ENCODE peak calls at places on chromosomes 1 and 21, in nine cellular contexts. One of them, this sample, is unnamed.

GRCh38 chr1:66445492-66446181 is 88.3 kb upstream of the SGIP1 start:
- DNase-seq in IMR-90: no peak
- DNase-seq in uterus: no peak
- DNase-seq in Caco-2: no peak
- DNase-seq in foreskin fibroblast: no peak
- DNase-seq in left ventricle myocardium inferior: no peak
- DNase-seq in GM12865: peak
- DNase-seq in CD8-positive, alpha-beta T cell: peak
- DNase-seq in epithelial cell of esophagus: no peak
- DNase-seq in this sample: no peak

GRCh38 chr1:113886417-113887391 is 677 bp downstream of the BCL2L15 start:
- DNase-seq in left ventricle myocardium inferior: no peak
- DNase-seq in CD8-positive, alpha-beta T cell: no peak
- DNase-seq in IMR-90: no peak
- DNase-seq in Caco-2: no peak
- DNase-seq in GM12865: no peak
- DNase-seq in foreskin fibroblast: no peak
- DNase-seq in epithelial cell of esophagus: no peak
- DNase-seq in uterus: no peak
- DNase-seq in this sample: no peak

GRCh38 chr1:180994262-180994661 is 28.4 kb downstream of the STX6 start:
- DNase-seq in uterus: no peak
- DNase-seq in Caco-2: no peak
- DNase-seq in IMR-90: peak
- DNase-seq in left ventricle myocardium inferior: no peak
- DNase-seq in GM12865: no peak
- DNase-seq in foreskin fibroblast: no peak
- DNase-seq in epithelial cell of esophagus: peak
- DNase-seq in CD8-positive, alpha-beta T cell: no peak
- DNase-seq in this sample: no peak

GRCh38 chr1:25129380-25129779 is 102.9 kb downstream of the SYF2 start:
- DNase-seq in foreskin fibroblast: no peak
- DNase-seq in IMR-90: no peak
- DNase-seq in uterus: no peak
- DNase-seq in GM12865: no peak
- DNase-seq in epithelial cell of esophagus: no peak
- DNase-seq in left ventricle myocardium inferior: no peak
- DNase-seq in Caco-2: no peak
- DNase-seq in CD8-positive, alpha-beta T cell: no peak
- DNase-seq in this sample: no peak

GRCh38 chr1:98306517-98307089 is 354.9 kb upstream of the SNX7 start:
- DNase-seq in uterus: no peak
- DNase-seq in GM12865: no peak
- DNase-seq in Caco-2: no peak
- DNase-seq in foreskin fibroblast: no peak
- DNase-seq in IMR-90: no peak
- DNase-seq in CD8-positive, alpha-beta T cell: no peak
- DNase-seq in epithelial cell of esophagus: no peak
- DNase-seq in left ventricle myocardium inferior: no peak
- DNase-seq in this sample: no peak

GRCh38 chr1:26296340-26297056 is 9.9 kb downstream of the UBXN11 start:
- DNase-seq in foreskin fibroblast: no peak
- DNase-seq in Caco-2: no peak
- DNase-seq in GM12865: no peak
- DNase-seq in left ventricle myocardium inferior: no peak
- DNase-seq in IMR-90: no peak
- DNase-seq in CD8-positive, alpha-beta T cell: no peak
- DNase-seq in epithelial cell of esophagus: no peak
- DNase-seq in uterus: no peak
- DNase-seq in this sample: no peak

GRCh38 chr1:222654849-222655248 is 37.0 kb downstream of the MIA3 start:
- DNase-seq in epithelial cell of esophagus: no peak
- DNase-seq in foreskin fibroblast: no peak
- DNase-seq in CD8-positive, alpha-beta T cell: peak
- DNase-seq in left ventricle myocardium inferior: no peak
- DNase-seq in Caco-2: no peak
- DNase-seq in uterus: no peak
- DNase-seq in GM12865: peak
- DNase-seq in IMR-90: no peak
- DNase-seq in this sample: no peak

GRCh38 chr1:46613661-46614603 is 2.7 kb downstream of the MOB3C start:
- DNase-seq in foreskin fibroblast: peak
- DNase-seq in left ventricle myocardium inferior: peak
- DNase-seq in GM12865: no peak
- DNase-seq in Caco-2: no peak
- DNase-seq in uterus: peak
- DNase-seq in epithelial cell of esophagus: peak
- DNase-seq in IMR-90: peak
- DNase-seq in CD8-positive, alpha-beta T cell: peak
- DNase-seq in this sample: peak

GRCh38 chr1:219988387-219988786 is 57.9 kb downstream of the EPRS1 start:
- DNase-seq in CD8-positive, alpha-beta T cell: no peak
- DNase-seq in foreskin fibroblast: no peak
- DNase-seq in GM12865: peak
- DNase-seq in Caco-2: no peak
- DNase-seq in epithelial cell of esophagus: no peak
- DNase-seq in IMR-90: no peak
- DNase-seq in left ventricle myocardium inferior: no peak
- DNase-seq in uterus: no peak
- DNase-seq in this sample: no peak

GRCh38 chr1:19505694-19506457 is 20.5 kb upstream of the CAPZB start:
- DNase-seq in Caco-2: no peak
- DNase-seq in epithelial cell of esophagus: no peak
- DNase-seq in uterus: peak
- DNase-seq in left ventricle myocardium inferior: peak
- DNase-seq in IMR-90: no peak
- DNase-seq in GM12865: peak
- DNase-seq in CD8-positive, alpha-beta T cell: no peak
- DNase-seq in foreskin fibroblast: no peak
- DNase-seq in this sample: no peak

GRCh38 chr1:107262472-107263286 is 121.8 kb downstream of the NTNG1 start:
- DNase-seq in foreskin fibroblast: peak
- DNase-seq in GM12865: no peak
- DNase-seq in IMR-90: no peak
- DNase-seq in Caco-2: no peak
- DNase-seq in uterus: no peak
- DNase-seq in epithelial cell of esophagus: peak
- DNase-seq in CD8-positive, alpha-beta T cell: no peak
- DNase-seq in left ventricle myocardium inferior: no peak
- DNase-seq in this sample: no peak

DNA sequence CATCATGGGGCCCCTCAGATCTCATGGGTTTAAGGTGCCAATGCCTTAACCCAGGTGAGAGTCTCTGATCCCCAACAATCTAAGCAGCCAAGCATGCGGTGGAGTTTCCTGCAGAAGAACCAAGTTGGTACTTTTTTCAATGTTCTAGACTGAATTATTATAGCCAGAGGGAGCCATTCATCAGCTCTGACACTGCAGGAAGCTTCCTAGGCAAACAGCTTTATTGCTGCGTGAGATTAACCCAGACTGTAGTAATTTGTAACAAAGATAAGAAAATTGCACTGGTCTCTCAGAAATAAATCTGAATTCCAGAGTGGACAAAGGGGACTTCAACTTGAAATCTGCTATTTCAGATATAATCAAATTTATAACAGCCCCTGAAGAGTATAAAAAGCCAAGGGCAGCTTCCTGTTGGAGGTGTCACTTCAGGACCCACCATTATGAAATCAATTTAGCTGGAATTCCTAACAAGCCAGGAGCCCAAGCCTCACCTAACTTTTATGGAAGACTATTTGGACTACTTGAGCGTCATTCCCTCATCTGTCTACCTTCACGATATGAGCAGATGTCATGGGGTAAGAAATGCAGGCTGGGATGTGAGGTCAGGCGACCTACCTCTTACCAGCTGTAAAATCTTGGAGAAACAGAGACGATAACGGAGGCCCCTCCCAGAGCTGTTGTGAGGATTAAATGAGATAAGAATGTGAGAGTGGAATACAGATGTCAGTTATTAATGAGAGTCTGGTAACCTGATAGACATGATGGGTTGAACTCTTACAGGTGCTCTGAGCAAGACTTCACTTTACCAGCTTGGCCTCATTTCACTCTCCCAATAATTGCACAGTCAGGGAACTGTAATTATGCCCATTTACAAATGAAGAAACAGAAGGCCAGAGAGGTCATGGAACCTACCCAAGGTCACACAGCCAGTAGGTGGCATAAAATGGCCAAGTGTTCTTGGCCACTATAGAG is 135.1 kb downstream of the RRAGC start:
- DNase-seq in Caco-2: no peak
- DNase-seq in left ventricle myocardium inferior: no peak
- DNase-seq in IMR-90: no peak
- DNase-seq in CD8-positive, alpha-beta T cell: no peak
- DNase-seq in epithelial cell of esophagus: no peak
- DNase-seq in foreskin fibroblast: no peak
- DNase-seq in uterus: no peak
- DNase-seq in GM12865: no peak
- DNase-seq in this sample: no peak
- TF ChIP-seq CTCF in Caco-2: no peak
- TF ChIP-seq CTCF in left ventricle myocardium inferior: no peak
- TF ChIP-seq CTCF in IMR-90: no peak
- TF ChIP-seq CTCF in CD8-positive, alpha-beta T cell: no peak
- TF ChIP-seq CTCF in epithelial cell of esophagus: no peak
- TF ChIP-seq CTCF in foreskin fibroblast: no peak
- TF ChIP-seq CTCF in uterus: no peak
- TF ChIP-seq CTCF in GM12865: no peak
- TF ChIP-seq CTCF in this sample: no peak

DNA sequence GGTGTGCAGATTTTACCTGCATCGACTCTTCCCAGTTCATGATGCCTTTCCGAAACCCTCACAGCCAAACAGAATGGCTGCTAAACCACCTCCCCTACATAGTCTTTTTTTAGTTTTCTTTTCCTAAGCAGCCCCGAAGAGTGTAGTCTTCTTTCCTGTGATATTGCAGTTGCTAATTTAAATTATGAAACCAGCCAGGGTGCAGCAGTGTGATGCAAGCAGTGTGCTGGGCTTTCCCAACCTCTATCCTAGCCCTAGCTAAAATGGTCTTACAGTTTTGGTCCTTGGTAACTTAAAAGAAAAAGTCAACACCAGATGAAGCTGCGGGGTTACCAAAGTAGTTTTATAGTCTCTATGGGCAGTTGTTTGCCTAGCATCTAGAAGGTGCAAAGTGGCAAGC is 82.0 kb upstream of the GCLM start:
- DNase-seq in epithelial cell of esophagus: no peak
- DNase-seq in foreskin fibroblast: no peak
- DNase-seq in GM12865: no peak
- DNase-seq in uterus: no peak
- DNase-seq in CD8-positive, alpha-beta T cell: no peak
- DNase-seq in Caco-2: no peak
- DNase-seq in left ventricle myocardium inferior: no peak
- DNase-seq in IMR-90: no peak
- DNase-seq in this sample: no peak
- TF ChIP-seq CTCF in epithelial cell of esophagus: no peak
- TF ChIP-seq CTCF in foreskin fibroblast: no peak
- TF ChIP-seq CTCF in GM12865: no peak
- TF ChIP-seq CTCF in uterus: no peak
- TF ChIP-seq CTCF in CD8-positive, alpha-beta T cell: no peak
- TF ChIP-seq CTCF in Caco-2: no peak
- TF ChIP-seq CTCF in left ventricle myocardium inferior: no peak
- TF ChIP-seq CTCF in IMR-90: no peak
- TF ChIP-seq CTCF in this sample: no peak

DNA sequence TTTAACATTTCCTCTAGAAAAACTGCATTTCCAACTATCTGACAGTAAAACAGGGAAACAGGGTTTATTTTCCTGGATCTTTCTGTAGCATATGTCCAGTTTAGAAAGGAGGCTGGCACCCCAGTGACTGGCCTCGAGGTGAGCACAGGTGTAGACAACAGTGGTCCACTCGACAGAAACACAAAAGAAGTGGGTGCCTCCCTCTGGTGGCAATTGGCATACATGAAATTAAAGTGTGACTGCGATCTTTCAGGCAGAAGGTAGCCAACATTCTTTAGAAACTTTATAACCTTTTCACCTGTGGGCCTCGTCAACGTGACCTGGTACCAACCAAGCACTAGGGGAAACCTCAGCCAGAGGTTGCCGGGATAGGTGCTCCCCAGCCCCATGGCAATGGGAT is 44.0 kb downstream of the PCP4 start:
- DNase-seq in Caco-2: peak
- DNase-seq in CD8-positive, alpha-beta T cell: no peak
- DNase-seq in foreskin fibroblast: no peak
- DNase-seq in left ventricle myocardium inferior: no peak
- DNase-seq in IMR-90: no peak
- DNase-seq in uterus: no peak
- DNase-seq in GM12865: no peak
- DNase-seq in epithelial cell of esophagus: no peak
- DNase-seq in this sample: no peak
- TF ChIP-seq CTCF in Caco-2: no peak
- TF ChIP-seq CTCF in CD8-positive, alpha-beta T cell: no peak
- TF ChIP-seq CTCF in foreskin fibroblast: no peak
- TF ChIP-seq CTCF in left ventricle myocardium inferior: peak
- TF ChIP-seq CTCF in IMR-90: no peak
- TF ChIP-seq CTCF in uterus: no peak
- TF ChIP-seq CTCF in GM12865: no peak
- TF ChIP-seq CTCF in epithelial cell of esophagus: no peak
- TF ChIP-seq CTCF in this sample: no peak

GRCh38 chr1:72280131-72280530 is 2.2 kb downstream of the NEGR1 start:
- DNase-seq in foreskin fibroblast: no peak
- DNase-seq in Caco-2: no peak
- DNase-seq in IMR-90: no peak
- DNase-seq in epithelial cell of esophagus: no peak
- DNase-seq in CD8-positive, alpha-beta T cell: no peak
- DNase-seq in left ventricle myocardium inferior: no peak
- DNase-seq in uterus: no peak
- DNase-seq in GM12865: no peak
- DNase-seq in this sample: no peak

GRCh38 chr1:72282271-72282656 is at the start of gene NEGR1:
- DNase-seq in uterus: peak
- DNase-seq in IMR-90: peak
- DNase-seq in CD8-positive, alpha-beta T cell: no peak
- DNase-seq in foreskin fibroblast: peak
- DNase-seq in Caco-2: peak
- DNase-seq in epithelial cell of esophagus: peak
- DNase-seq in left ventricle myocardium inferior: peak
- DNase-seq in GM12865: peak
- DNase-seq in this sample: no peak

GRCh38 chr1:72281637-72282270 is 585 bp downstream of the NEGR1 start:
- DNase-seq in CD8-positive, alpha-beta T cell: no peak
- DNase-seq in left ventricle myocardium inferior: no peak
- DNase-seq in foreskin fibroblast: no peak
- DNase-seq in IMR-90: peak
- DNase-seq in epithelial cell of esophagus: peak
- DNase-seq in uterus: no peak
- DNase-seq in GM12865: no peak
- DNase-seq in Caco-2: no peak
- DNase-seq in this sample: no peak

GRCh38 chr1:72281144-72281543 is 1.2 kb downstream of the NEGR1 start:
- DNase-seq in CD8-positive, alpha-beta T cell: no peak
- DNase-seq in left ventricle myocardium inferior: no peak
- DNase-seq in epithelial cell of esophagus: no peak
- DNase-seq in uterus: no peak
- DNase-seq in Caco-2: no peak
- DNase-seq in IMR-90: peak
- DNase-seq in foreskin fibroblast: no peak
- DNase-seq in GM12865: no peak
- DNase-seq in this sample: no peak

DNA sequence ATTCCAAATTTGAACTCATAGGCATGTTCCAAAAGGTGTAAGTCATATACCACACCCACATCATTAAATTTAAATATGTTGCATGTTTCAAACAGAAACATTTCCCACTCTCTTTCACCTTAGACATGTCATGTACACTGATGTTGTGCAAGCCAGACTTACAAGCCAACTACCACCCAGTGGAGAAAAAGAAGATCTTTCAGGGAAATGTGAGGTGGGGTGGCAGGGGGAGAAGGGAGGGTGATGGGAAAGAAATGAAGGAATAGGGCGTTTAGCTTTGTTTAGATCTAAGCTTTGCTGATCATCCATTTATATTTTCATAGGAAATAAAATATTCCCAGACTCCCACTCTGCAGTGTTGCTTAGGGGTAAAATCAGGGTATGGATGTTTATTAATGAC is 1.6 kb downstream of the NEGR1 start:
- DNase-seq in CD8-positive, alpha-beta T cell: no peak
- DNase-seq in left ventricle myocardium inferior: no peak
- DNase-seq in uterus: no peak
- DNase-seq in foreskin fibroblast: no peak
- DNase-seq in GM12865: no peak
- DNase-seq in IMR-90: no peak
- DNase-seq in epithelial cell of esophagus: no peak
- DNase-seq in Caco-2: no peak
- DNase-seq in this sample: no peak
- TF ChIP-seq CTCF in CD8-positive, alpha-beta T cell: no peak
- TF ChIP-seq CTCF in left ventricle myocardium inferior: no peak
- TF ChIP-seq CTCF in uterus: no peak
- TF ChIP-seq CTCF in foreskin fibroblast: no peak
- TF ChIP-seq CTCF in GM12865: no peak
- TF ChIP-seq CTCF in IMR-90: no peak
- TF ChIP-seq CTCF in epithelial cell of esophagus: no peak
- TF ChIP-seq CTCF in Caco-2: no peak
- TF ChIP-seq CTCF in this sample: no peak